ENCODE peak calls at places on chromosome 7, in ten cellular contexts. B is endothelial cell, N is GM13976, U is foreskin fibroblast, T is sigmoid colon, X is GM23338, K is mammary epithelial cell, C is HL-60, D is hepatocyte, M is IMR-90. H is an unnamed sample.

GRCh38 chr7:55157347-55158105 is 138.7 kb downstream of the EGFR start:
- DNase-seq in B (no peak), N (no peak), U (no peak), T (no peak), X (no peak), K (no peak), C (no peak), D (no peak), M (no peak), H (no peak)

GRCh38 chr7:128742206-128742605 is 3.0 kb downstream of the CALU start:
- DNase-seq in B (no peak), N (no peak), U (peak), T (no peak), X (no peak), K (peak), C (no peak), D (no peak), M (peak), H (no peak)

GRCh38 chr7:92875719-92876118 is 39.3 kb upstream of the CDK6 start:
- DNase-seq in B (no peak), N (no peak), U (no peak), T (no peak), X (no peak), K (peak), C (no peak), D (no peak), M (peak), H (no peak)

GRCh38 chr7:149559711-149560110 is 62.1 kb upstream of the ZNF746 start:
- DNase-seq in B (no peak), N (no peak), U (peak), T (no peak), X (no peak), K (peak), C (peak), D (no peak), M (peak), H (no peak)

GRCh38 chr7:772861-773621 is 46.0 kb upstream of the PRKAR1B start:
- DNase-seq in B (no peak), N (no peak), U (no peak), T (no peak), X (no peak), K (no peak), C (no peak), D (no peak), M (no peak), H (no peak)

GRCh38 chr7:35286422-35286821 is 32.5 kb upstream of the TBX20 start:
- DNase-seq in B (no peak), N (no peak), U (peak), T (no peak), X (no peak), K (peak), C (no peak), D (no peak), M (peak), H (no peak)

GRCh38 chr7:41698114-41698513 is 4.8 kb downstream of the INHBA start:
- DNase-seq in B (no peak), N (no peak), U (no peak), T (no peak), X (no peak), K (no peak), C (no peak), D (no peak), M (peak), H (no peak)

GRCh38 chr7:138514044-138514443 is 54.0 kb downstream of the TRIM24 start:
- DNase-seq in B (no peak), N (no peak), U (no peak), T (no peak), X (no peak), K (no peak), C (no peak), D (no peak), M (no peak), H (no peak)

GRCh38 chr7:75966209-75966961 is 28.0 kb downstream of the TMEM120A start:
- DNase-seq in B (no peak), N (peak), U (peak), T (peak), X (no peak), K (no peak), C (no peak), D (peak), M (no peak), H (no peak)

DNA sequence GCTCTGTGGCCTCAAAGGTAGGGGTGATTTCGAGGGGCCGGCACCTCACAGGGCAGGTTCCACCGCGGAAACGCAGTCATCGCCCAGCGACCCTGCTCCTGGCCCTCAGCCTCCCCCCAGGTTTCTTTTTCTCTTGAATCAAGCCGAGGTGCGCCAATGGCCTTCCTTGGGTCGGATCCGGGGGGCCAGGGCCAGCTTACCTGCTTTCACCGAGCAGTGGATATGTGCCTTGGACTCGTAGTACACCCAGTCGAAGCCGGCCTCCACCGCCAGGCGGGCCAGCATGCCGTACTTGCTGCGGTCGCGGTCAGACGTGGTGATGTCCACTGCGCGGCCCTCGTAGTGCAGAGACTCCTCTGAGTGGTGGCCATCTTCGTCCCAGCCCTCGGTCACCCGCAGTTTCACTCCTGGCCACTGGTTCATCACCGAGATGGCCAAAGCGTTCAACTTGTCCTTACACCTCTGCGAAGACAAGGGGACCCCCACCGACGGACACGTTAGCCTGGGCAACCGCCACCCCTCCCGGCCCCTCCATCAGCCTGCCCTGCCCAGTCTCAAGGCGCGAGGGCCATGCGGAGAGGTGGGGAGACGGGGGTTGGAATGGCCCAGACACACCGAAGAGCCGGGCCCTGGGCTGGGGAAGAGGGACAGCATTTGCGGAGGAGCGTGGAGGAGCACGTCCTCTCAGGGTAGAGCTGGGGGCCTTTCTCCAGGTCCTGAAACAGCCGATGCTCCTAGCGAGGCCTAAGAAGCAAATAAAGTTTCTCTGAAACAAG is 6.0 kb downstream of the SHH start:
- DNase-seq in B (peak), N (no peak), U (peak), T (no peak), X (peak), K (no peak), C (no peak), D (no peak), M (no peak), H (no peak)
- TF ChIP-seq CTCF in B (no peak), N (no peak), U (no peak), T (no peak), X (no peak), K (no peak), C (no peak), D (no peak), M (no peak), H (no peak)

GRCh38 chr7:143373255-143373794 is 7.8 kb upstream of the ZYX start:
- DNase-seq in B (no peak), N (no peak), U (no peak), T (no peak), X (no peak), K (no peak), C (no peak), D (no peak), M (no peak), H (no peak)
- TF ChIP-seq CTCF in B (no peak), N (no peak), U (no peak), T (no peak), X (peak), K (no peak), C (no peak), D (no peak), M (no peak), H (no peak)

DNA sequence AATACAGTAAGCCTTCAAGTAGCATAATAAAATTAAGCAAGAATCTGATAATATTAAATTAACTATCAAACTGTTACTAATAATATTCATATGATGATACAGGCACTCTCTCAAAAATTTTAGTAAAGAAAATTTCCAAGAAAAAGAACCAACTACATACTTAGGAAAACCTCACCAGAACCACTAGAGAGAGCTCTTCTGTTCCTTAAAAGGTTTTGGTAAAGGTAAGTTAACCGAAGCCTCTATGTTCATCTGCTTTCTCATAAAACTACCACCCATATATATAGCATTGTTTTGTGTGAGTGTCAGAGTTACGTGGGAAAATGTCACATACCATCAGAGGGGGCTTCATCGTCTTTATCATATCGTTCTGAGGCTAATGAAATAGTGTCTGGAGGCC is 20.7 kb downstream of the SKAP2 start:
- DNase-seq in B (no peak), N (no peak), U (peak), T (no peak), X (peak), K (peak), C (no peak), D (no peak), M (peak), H (no peak)
- TF ChIP-seq CTCF in B (no peak), N (no peak), U (no peak), T (no peak), X (peak), K (peak), C (no peak), D (peak), M (peak), H (no peak)

GRCh38 chr7:6161463-6162330 is 110.7 kb downstream of the CYTH3 start:
- DNase-seq in B (no peak), N (peak), U (no peak), T (peak), X (no peak), K (no peak), C (no peak), D (no peak), M (no peak), H (no peak)

GRCh38 chr7:6159097-6159483 is 113.3 kb downstream of the CYTH3 start:
- DNase-seq in B (no peak), N (no peak), U (peak), T (no peak), X (no peak), K (no peak), C (no peak), D (no peak), M (peak), H (no peak)

GRCh38 chr7:6158424-6159096 is 113.9 kb downstream of the CYTH3 start:
- DNase-seq in B (no peak), N (no peak), U (no peak), T (peak), X (no peak), K (no peak), C (no peak), D (no peak), M (no peak), H (no peak)

GRCh38 chr7:6159524-6160011 is 112.9 kb downstream of the CYTH3 start:
- DNase-seq in B (no peak), N (no peak), U (no peak), T (peak), X (no peak), K (no peak), C (no peak), D (no peak), M (no peak), H (no peak)

DNA sequence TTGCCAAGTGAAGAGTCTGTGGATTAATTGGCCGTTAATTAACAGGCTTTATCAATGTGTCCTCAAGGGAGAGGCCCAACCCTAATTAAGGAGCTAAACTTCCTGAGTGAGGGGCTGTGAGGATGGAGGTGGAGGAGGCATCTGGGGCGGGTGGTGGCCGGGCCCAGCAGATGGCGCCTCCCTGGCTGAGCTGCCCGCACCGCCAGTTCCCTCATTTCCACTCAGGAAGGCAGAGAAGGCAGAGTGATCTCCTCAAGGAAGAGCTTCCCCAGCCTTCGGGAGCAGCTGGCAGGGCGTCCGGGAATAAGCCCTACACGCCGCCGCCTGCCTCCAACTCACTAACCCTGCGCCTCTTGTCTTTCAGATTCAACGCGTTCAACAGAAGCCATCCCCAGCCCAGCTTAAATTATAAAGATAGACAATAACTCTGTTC is 112.2 kb downstream of the CYTH3 start:
- DNase-seq in B (peak), N (no peak), U (peak), T (peak), X (peak), K (peak), C (no peak), D (peak), M (peak), H (peak)
- TF ChIP-seq CTCF in B (peak), N (peak), U (peak), T (peak), X (peak), K (peak), C (no peak), D (peak), M (peak), H (peak)

GRCh38 chr7:103914147-103914899 is 75.1 kb downstream of the RELN start:
- DNase-seq in B (no peak), N (no peak), U (no peak), T (no peak), X (no peak), K (no peak), C (no peak), D (peak), M (peak), H (no peak)
- TF ChIP-seq CTCF in B (no peak), N (no peak), U (no peak), T (no peak), X (peak), K (no peak), C (no peak), D (no peak), M (no peak), H (no peak)

GRCh38 chr7:25221009-25221408 is 7.3 kb downstream of the NPVF start:
- DNase-seq in B (no peak), N (no peak), U (no peak), T (no peak), X (no peak), K (no peak), C (no peak), D (no peak), M (no peak), H (no peak)

GRCh38 chr7:25216837-25217236 is 11.4 kb downstream of the NPVF start:
- DNase-seq in B (no peak), N (peak), U (peak), T (no peak), X (peak), K (peak), C (no peak), D (peak), M (peak), H (no peak)

GRCh38 chr7:25215694-25216335 is 12.5 kb downstream of the NPVF start:
- DNase-seq in B (no peak), N (no peak), U (no peak), T (no peak), X (peak), K (no peak), C (no peak), D (no peak), M (no peak), H (no peak)
- TF ChIP-seq CTCF in B (no peak), N (no peak), U (no peak), T (no peak), X (peak), K (peak), C (no peak), D (no peak), M (no peak), H (no peak)

H was measured in body of pancreas.